ENCODE peak calls at places on chromosomes 7 and 10, in nine cellular contexts. V is anterior cingulate cortex, Z is NCI-H345, S is mesenchymal stem cell, F is epithelial cell of esophagus, W is mesendoderm, Y is IMR-90, T is HEK293T, B is A172. J is an unnamed sample.

GRCh38 chr7:130712416-130712815 is 21.6 kb downstream of the KLF14 start:
- DNase-seq in B (no peak), F (no peak), W (no peak), V (no peak), T (no peak), Y (no peak), Z (no peak), S (no peak), J (no peak)

GRCh38 chr10:6171891-6172354 is 30.8 kb upstream of the PFKFB3 start:
- DNase-seq in Z (no peak), W (no peak), V (peak; percentile 58), B (peak; percentile 91), S (peak; percentile 53), F (peak; percentile 22), T (no peak), Y (peak; percentile 96), J (no peak)

GRCh38 chr7:46220066-46220630 is 299.1 kb upstream of the IGFBP3 start:
- DNase-seq in Y (peak; percentile 23), Z (no peak), V (no peak), W (no peak), B (no peak), F (peak; percentile 99), S (peak; percentile 10), T (no peak), J (peak; percentile 53)

GRCh38 chr10:71368639-71369038 is 28.1 kb upstream of the CDH23 start:
- DNase-seq in S (no peak), T (peak; percentile 23), Z (no peak), Y (no peak), F (no peak), W (no peak), V (no peak), B (no peak), J (no peak)

GRCh38 chr7:25478925-25479324 is 250.6 kb upstream of the NPVF start:
- DNase-seq in T (no peak), F (no peak), V (no peak), B (no peak), Y (no peak), S (no peak), Z (no peak), W (no peak), J (no peak)

GRCh38 chr7:12397671-12398070 is 6.0 kb downstream of the VWDE start:
- DNase-seq in F (no peak), V (no peak), B (no peak), Z (no peak), Y (no peak), S (no peak), W (no peak), T (no peak), J (no peak)

GRCh38 chr10:72162978-72163377 is 52.8 kb upstream of the ANAPC16 start:
- DNase-seq in V (no peak), Z (no peak), T (no peak), B (peak; percentile 57), F (peak; percentile 95), S (peak; percentile 24), Y (peak; percentile 74), W (no peak), J (no peak)

GRCh38 chr10:14839305-14839695 is 1.2 kb downstream of the HSPA14 start:
- DNase-seq in W (no peak), B (no peak), S (no peak), Z (no peak), T (no peak), V (no peak), Y (no peak), F (no peak), J (no peak)

J was measured in cerebellum.